ENCODE peak calls at places on chromosome 20, in six cellular contexts. F is Peyer's patch, M is transverse colon, B is suprapubic skin, N is lower leg skin, S is H54. I is an unnamed sample.

GRCh38 chr20:9330151-9330550 is 184.2 kb upstream of the LAMP5 start:
- DNase-seq in F (no peak), M (peak; percentile 49), B (no peak), N (no peak), S (no peak), I (no peak)

GRCh38 chr20:25008388-25009217 is 16.1 kb upstream of the APMAP start:
- DNase-seq in F (peak; percentile 2), M (no peak), B (peak; percentile 47), N (peak; percentile 72), S (no peak), I (no peak)

GRCh38 chr20:4681971-4682370 is 39.7 kb upstream of the PRND start:
- DNase-seq in F (no peak), M (no peak), B (peak; percentile 57), N (no peak), S (no peak), I (no peak)

GRCh38 chr20:3563548-3564177 is 92.8 kb downstream of the ATRN start:
- DNase-seq in F (no peak), M (no peak), B (no peak), N (no peak), S (no peak), I (peak; percentile 66)

GRCh38 chr20:57772349-57772964 is 62.6 kb upstream of the PMEPA1 start:
- DNase-seq in F (no peak), M (no peak), B (peak; percentile 64), N (peak; percentile 59), S (peak; percentile 78), I (peak; percentile 46)

GRCh38 chr20:18688676-18689075 is 100.8 kb downstream of the DTD1 start:
- DNase-seq in F (no peak), M (no peak), B (no peak), N (no peak), S (no peak), I (no peak)

GRCh38 chr20:24948939-24949679 is at the start of gene CST7:
- DNase-seq in F (peak; percentile 70), M (peak; percentile 63), B (peak; percentile 80), N (peak; percentile 88), S (no peak), I (peak; percentile 97)

GRCh38 chr20:63457737-63458136 is 14.7 kb downstream of the KCNQ2 start:
- DNase-seq in F (no peak), M (no peak), B (no peak), N (no peak), S (peak; percentile 99), I (peak; percentile 58)

GRCh38 chr20:1430004-1430451 is 36.6 kb downstream of the NSFL1C start:
- DNase-seq in F (no peak), M (no peak), B (no peak), N (no peak), S (no peak), I (no peak)

GRCh38 chr20:51275181-51275580 is 252.3 kb upstream of the KCNG1 start:
- DNase-seq in F (no peak), M (no peak), B (no peak), N (no peak), S (no peak), I (no peak)

GRCh38 chr20:53611449-53611894 is 17.8 kb upstream of the ZNF217 start:
- DNase-seq in F (peak; percentile 31), M (peak; percentile 37), B (no peak), N (peak; percentile 84), S (no peak), I (peak; percentile 70)

GRCh38 chr20:64103871-64104666 is 3.3 kb downstream of the NPBWR2 start:
- DNase-seq in F (peak; percentile 3), M (peak; percentile 3), B (peak; percentile 72), N (peak; percentile 72), S (no peak), I (no peak)

GRCh38 chr20:38961530-38962043 is 557 bp upstream of the DHX35 start:
- DNase-seq in F (no peak), M (no peak), B (no peak), N (no peak), S (no peak), I (peak; percentile 65)

GRCh38 chr20:57647933-57648785 is 27.9 kb upstream of the ZBP1 start:
- DNase-seq in F (peak; percentile 13), M (no peak), B (no peak), N (peak; percentile 77), S (no peak), I (no peak)

GRCh38 chr20:52118233-52118632 is 73.3 kb downstream of the ZFP64 start:
- DNase-seq in F (no peak), M (no peak), B (no peak), N (no peak), S (no peak), I (no peak)

GRCh38 chr20:49747707-49748524 is 34.2 kb upstream of the B4GALT5 start:
- DNase-seq in F (peak; percentile 29), M (peak; percentile 66), B (peak; percentile 92), N (peak; percentile 94), S (no peak), I (peak; percentile 35)

GRCh38 chr20:32773880-32774279 is 11.7 kb downstream of the DNMT3B start:
- DNase-seq in F (no peak), M (no peak), B (no peak), N (no peak), S (no peak), I (no peak)

GRCh38 chr20:46173652-46174468 is 55.7 kb downstream of the CD40 start:
- DNase-seq in F (no peak), M (no peak), B (no peak), N (no peak), S (no peak), I (no peak)

GRCh38 chr20:20518263-20518662 is 150.4 kb downstream of the INSM1 start:
- DNase-seq in F (no peak), M (no peak), B (no peak), N (no peak), S (no peak), I (no peak)

GRCh38 chr20:63846128-63846771 is 15.0 kb upstream of the ABHD16B start:
- DNase-seq in F (no peak), M (no peak), B (no peak), N (no peak), S (peak; percentile 82), I (peak; percentile 46)

GRCh38 chr20:6008254-6008653 is 45.6 kb downstream of the LRRN4 start:
- DNase-seq in F (no peak), M (peak; percentile 27), B (peak; percentile 86), N (peak; percentile 91), S (peak; percentile 44), I (peak; percentile 90)

GRCh38 chr20:4546342-4546741 is 175.4 kb upstream of the PRND start:
- DNase-seq in F (no peak), M (no peak), B (no peak), N (no peak), S (no peak), I (no peak)

GRCh38 chr20:53698321-53698978 is 104.8 kb upstream of the ZNF217 start:
- DNase-seq in F (no peak), M (no peak), B (no peak), N (no peak), S (no peak), I (peak; percentile 49)

GRCh38 chr20:62860391-62860923 is 1.2 kb downstream of the TCFL5 start:
- DNase-seq in F (no peak), M (no peak), B (no peak), N (no peak), S (no peak), I (peak; percentile 38)

GRCh38 chr20:59589051-59589450 is 15.3 kb upstream of the PHACTR3 start:
- DNase-seq in F (no peak), M (no peak), B (no peak), N (no peak), S (no peak), I (no peak)

GRCh38 chr20:12744026-12744425 is 264.7 kb upstream of the SPTLC3 start:
- DNase-seq in F (no peak), M (no peak), B (no peak), N (no peak), S (no peak), I (no peak)
- TF ChIP-seq POLR2A in F (no peak), M (no peak), B (no peak), N (no peak), S (no peak), I (no peak)

DNA sequence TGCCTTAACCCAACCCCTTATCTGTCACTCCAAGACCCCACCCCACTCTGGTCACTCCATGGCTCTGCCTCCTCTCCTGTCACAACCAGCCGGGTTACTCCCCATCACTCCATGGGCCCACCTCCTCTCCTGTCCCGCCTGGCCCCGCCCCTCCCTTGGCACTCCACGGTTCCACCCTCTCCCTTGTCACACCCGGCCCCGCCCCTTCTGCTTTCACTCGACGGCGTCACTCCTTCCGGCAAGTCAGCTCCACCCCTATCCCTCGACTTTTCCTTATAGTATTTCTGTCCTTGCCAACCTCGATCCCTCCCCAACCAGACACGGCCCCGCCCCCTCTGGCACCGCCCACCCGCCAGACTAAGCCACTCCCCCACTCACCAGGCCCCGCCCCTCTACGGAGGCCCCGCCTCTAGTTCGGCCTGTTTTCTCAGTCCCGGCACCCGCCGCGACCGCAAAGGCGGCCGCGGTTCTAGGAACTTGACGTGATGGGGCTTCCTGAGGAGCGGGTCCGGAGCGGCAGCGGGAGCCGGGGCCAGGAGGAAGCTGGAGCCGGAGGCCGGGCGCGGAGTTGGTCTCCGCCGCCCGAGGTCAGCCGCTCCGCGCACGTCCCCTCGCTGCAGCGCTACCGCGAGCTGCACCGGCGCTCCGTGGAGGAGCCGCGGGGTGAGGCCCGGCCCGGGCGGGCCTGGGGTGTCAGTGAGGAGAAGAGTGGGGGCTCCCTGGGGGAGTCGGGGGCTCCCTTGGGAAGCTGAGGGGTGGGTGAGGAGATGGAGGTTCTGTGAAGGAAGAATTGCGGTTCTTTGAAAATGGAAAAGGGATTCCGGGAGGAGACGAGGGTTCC is at the start of gene ACSS2:
- DNase-seq in F (peak; percentile 99), M (peak; percentile 100), B (peak; percentile 100), N (peak; percentile 100), S (peak; percentile 92), I (peak; percentile 98)
- TF ChIP-seq POLR2A in F (peak; percentile 83), M (peak; percentile 93), B (no peak), N (no peak), S (peak; percentile 84), I (peak; percentile 48)

DNA sequence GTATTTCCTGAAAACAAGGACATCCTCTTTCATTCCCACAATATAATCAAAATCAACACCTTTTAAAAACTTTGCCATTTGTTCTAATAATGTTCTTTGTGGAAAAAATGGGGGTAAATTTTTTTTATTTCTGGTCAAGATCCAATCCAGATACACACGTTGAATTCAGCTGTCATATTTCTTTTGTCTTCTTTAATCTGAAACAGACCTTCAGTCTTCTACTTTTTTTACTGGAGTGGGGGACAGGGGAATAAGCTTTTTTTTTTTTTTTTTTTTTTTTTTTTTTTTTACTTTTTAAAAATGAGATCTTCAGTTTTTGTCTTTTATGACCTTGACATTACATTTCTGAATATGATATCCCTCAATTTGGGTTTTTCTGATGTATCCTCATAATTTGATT is 69.1 kb downstream of the SCAND1 start:
- DNase-seq in F (no peak), M (no peak), B (no peak), N (no peak), S (no peak), I (no peak)
- TF ChIP-seq POLR2A in F (no peak), M (no peak), B (no peak), N (no peak), S (no peak), I (no peak)

GRCh38 chr20:47334022-47334551 is 22.4 kb downstream of the ZMYND8 start:
- DNase-seq in F (no peak), M (peak; percentile 47), B (no peak), N (no peak), S (peak; percentile 60), I (no peak)

GRCh38 chr20:47330071-47330470 is 26.4 kb downstream of the ZMYND8 start:
- DNase-seq in F (no peak), M (no peak), B (no peak), N (no peak), S (no peak), I (no peak)

GRCh38 chr20:47332381-47333206 is 23.9 kb downstream of the ZMYND8 start:
- DNase-seq in F (no peak), M (no peak), B (no peak), N (no peak), S (no peak), I (no peak)

GRCh38 chr20:47328841-47329448 is 27.6 kb downstream of the ZMYND8 start:
- DNase-seq in F (no peak), M (peak; percentile 53), B (no peak), N (no peak), S (no peak), I (no peak)

GRCh38 chr20:47330933-47331708 is 25.4 kb downstream of the ZMYND8 start:
- DNase-seq in F (no peak), M (peak; percentile 51), B (no peak), N (no peak), S (peak; percentile 71), I (peak; percentile 51)
- TF ChIP-seq POLR2A in F (no peak), M (peak; percentile 49), B (no peak), N (no peak), S (no peak), I (no peak)